ENCODE peak calls at places on chromosomes 5 and 9, in seven cellular contexts. L is fibroblast of mammary gland, M is Peyer's patch, N is left ventricle myocardium inferior, U is MCF 10A, E is GM20000, Q is uterus. T is an unnamed sample.

GRCh38 chr9:36400332-36401178 is 486 bp upstream of the RNF38 start:
- DNase-seq in N (peak), M (peak), Q (peak), E (peak), U (peak), L (peak), T (peak)

GRCh38 chr5:159905496-159905895 is 10.8 kb upstream of the ADRA1B start:
- DNase-seq in M (no peak), L (peak), E (no peak), Q (no peak), U (peak), N (no peak), T (no peak)

GRCh38 chr9:114163517-114163924 is 8.2 kb downstream of the COL27A1 start:
- DNase-seq in E (no peak), Q (no peak), L (peak), U (peak), M (no peak), N (peak), T (no peak)

GRCh38 chr9:77673912-77674791 is 26.0 kb upstream of the GNA14 start:
- DNase-seq in M (no peak), L (peak), N (no peak), Q (no peak), E (no peak), U (no peak), T (no peak)

GRCh38 chr5:135488727-135489465 is 36.7 kb upstream of the TIFAB start:
- DNase-seq in U (peak), L (peak), M (no peak), E (no peak), Q (no peak), N (no peak), T (no peak)

GRCh38 chr5:119301947-119302346 is 53.9 kb upstream of the TNFAIP8 start:
- DNase-seq in Q (no peak), U (no peak), E (no peak), M (no peak), L (peak), N (no peak), T (no peak)

GRCh38 chr5:102971693-102972293 is 148.1 kb downstream of the GIN1 start:
- DNase-seq in Q (no peak), M (no peak), N (no peak), E (peak), L (peak), U (peak), T (no peak)

GRCh38 chr5:54693936-54694510 is 176.5 kb downstream of the SNX18 start:
- DNase-seq in Q (no peak), U (no peak), L (no peak), M (no peak), E (no peak), N (no peak), T (no peak)

GRCh38 chr5:179401-179800 is 11.9 kb upstream of the LRRC14B start:
- DNase-seq in U (no peak), E (no peak), L (no peak), N (no peak), M (no peak), Q (no peak), T (no peak)

GRCh38 chr5:175572922-175573321 is 84.9 kb upstream of the HRH2 start:
- DNase-seq in Q (no peak), N (no peak), L (peak), E (no peak), M (no peak), U (peak), T (no peak)

GRCh38 chr5:157860898-157861894 is 2.3 kb upstream of the CLINT1 start:
- DNase-seq in U (no peak), Q (no peak), N (no peak), L (no peak), M (peak), E (peak), T (no peak)

GRCh38 chr9:123637940-123638634 is 282.1 kb downstream of the CRB2 start:
- DNase-seq in M (no peak), L (no peak), Q (no peak), U (no peak), E (peak), N (no peak), T (no peak)

GRCh38 chr9:137615387-137615871 is 3.4 kb upstream of the EHMT1 start:
- DNase-seq in L (no peak), M (no peak), E (no peak), N (no peak), U (no peak), Q (no peak), T (no peak)

GRCh38 chr5:132264546-132265335 is 7.2 kb downstream of the PDLIM4 start:
- DNase-seq in Q (peak), U (no peak), M (peak), N (no peak), L (no peak), E (peak), T (no peak)

GRCh38 chr5:172713113-172713808 is 57.7 kb downstream of the DUSP1 start:
- DNase-seq in U (peak), Q (peak), L (no peak), N (peak), E (peak), M (peak), T (peak)

GRCh38 chr9:106846847-106847246 is 16.1 kb upstream of the ZNF462 start:
- DNase-seq in E (no peak), U (peak), L (peak), Q (no peak), N (no peak), M (no peak), T (no peak)

GRCh38 chr5:52725065-52725746 is 62.5 kb upstream of the ITGA1 start:
- DNase-seq in Q (no peak), N (no peak), E (peak), M (peak), U (peak), L (no peak), T (no peak)

GRCh38 chr5:867300-867699 is 16.5 kb upstream of the ZDHHC11 start:
- DNase-seq in N (no peak), M (no peak), Q (no peak), E (no peak), L (no peak), U (no peak), T (no peak)

GRCh38 chr9:117034862-117035261 is 347.8 kb downstream of the TRIM32 start:
- DNase-seq in L (no peak), Q (no peak), U (peak), N (no peak), E (no peak), M (no peak), T (no peak)

GRCh38 chr5:154058055-154059038 is 19.6 kb downstream of the MFAP3 start:
- DNase-seq in U (peak), N (no peak), M (no peak), L (peak), Q (no peak), E (peak), T (no peak)

GRCh38 chr5:26877154-26877553 is 161.2 kb downstream of the CDH9 start:
- DNase-seq in U (no peak), M (no peak), Q (no peak), E (no peak), L (no peak), N (no peak), T (no peak)

GRCh38 chr5:170216262-170216864 is 16.4 kb upstream of the C5orf58 start:
- DNase-seq in N (no peak), Q (no peak), L (peak), M (no peak), U (peak), E (peak), T (no peak)

DNA sequence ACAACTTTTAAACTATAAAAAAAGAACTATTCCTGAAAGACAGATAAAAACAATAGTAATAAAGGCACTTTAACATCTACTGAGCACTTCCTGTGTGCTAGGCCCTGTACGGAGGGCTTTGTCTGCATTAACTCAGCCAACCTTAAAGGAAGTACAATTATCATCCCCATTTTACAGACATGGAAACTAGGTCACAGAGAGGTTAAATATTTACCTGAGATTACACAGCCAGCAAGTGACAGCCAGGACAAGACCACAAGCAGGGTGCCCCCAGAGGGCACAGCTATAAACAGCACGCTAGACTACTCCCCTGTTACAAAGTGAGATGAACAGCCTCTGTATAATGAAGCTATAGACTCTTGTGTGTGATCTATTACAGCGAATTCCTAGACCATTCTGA is 25.5 kb downstream of the DDX31 start:
- DNase-seq in N (no peak), U (no peak), L (no peak), M (no peak), E (no peak), Q (no peak), T (no peak)
- TF ChIP-seq CTCF in N (no peak), U (no peak), L (peak), M (no peak), E (peak), Q (no peak), T (no peak)

GRCh38 chr9:131179561-131180219 is 54.3 kb downstream of the NUP214 start:
- DNase-seq in E (peak), U (no peak), N (no peak), M (no peak), Q (no peak), L (peak), T (no peak)

GRCh38 chr9:131178895-131179294 is 53.5 kb downstream of the NUP214 start:
- DNase-seq in U (no peak), Q (no peak), E (no peak), L (no peak), M (no peak), N (no peak), T (no peak)

GRCh38 chr9:131178382-131178781 is 53.0 kb downstream of the NUP214 start:
- DNase-seq in L (peak), Q (peak), U (peak), N (peak), M (peak), E (peak), T (peak)

GRCh38 chr9:131180454-131180853 is 55.1 kb downstream of the NUP214 start:
- DNase-seq in N (no peak), E (no peak), L (peak), M (no peak), U (no peak), Q (no peak), T (no peak)

GRCh38 chr9:131181091-131181681 is 55.8 kb downstream of the NUP214 start:
- DNase-seq in L (no peak), N (no peak), Q (no peak), U (peak), M (no peak), E (no peak), T (no peak)
- TF ChIP-seq CTCF in L (peak), N (peak), Q (no peak), U (peak), M (no peak), E (no peak), T (no peak)

GRCh38 chr9:84932915-84933527 is 263.5 kb downstream of the NTRK2 start:
- DNase-seq in U (peak), Q (no peak), M (no peak), L (no peak), N (no peak), E (no peak), T (no peak)
- TF ChIP-seq CTCF in U (peak), Q (no peak), M (no peak), L (no peak), N (peak), E (no peak), T (no peak)

DNA sequence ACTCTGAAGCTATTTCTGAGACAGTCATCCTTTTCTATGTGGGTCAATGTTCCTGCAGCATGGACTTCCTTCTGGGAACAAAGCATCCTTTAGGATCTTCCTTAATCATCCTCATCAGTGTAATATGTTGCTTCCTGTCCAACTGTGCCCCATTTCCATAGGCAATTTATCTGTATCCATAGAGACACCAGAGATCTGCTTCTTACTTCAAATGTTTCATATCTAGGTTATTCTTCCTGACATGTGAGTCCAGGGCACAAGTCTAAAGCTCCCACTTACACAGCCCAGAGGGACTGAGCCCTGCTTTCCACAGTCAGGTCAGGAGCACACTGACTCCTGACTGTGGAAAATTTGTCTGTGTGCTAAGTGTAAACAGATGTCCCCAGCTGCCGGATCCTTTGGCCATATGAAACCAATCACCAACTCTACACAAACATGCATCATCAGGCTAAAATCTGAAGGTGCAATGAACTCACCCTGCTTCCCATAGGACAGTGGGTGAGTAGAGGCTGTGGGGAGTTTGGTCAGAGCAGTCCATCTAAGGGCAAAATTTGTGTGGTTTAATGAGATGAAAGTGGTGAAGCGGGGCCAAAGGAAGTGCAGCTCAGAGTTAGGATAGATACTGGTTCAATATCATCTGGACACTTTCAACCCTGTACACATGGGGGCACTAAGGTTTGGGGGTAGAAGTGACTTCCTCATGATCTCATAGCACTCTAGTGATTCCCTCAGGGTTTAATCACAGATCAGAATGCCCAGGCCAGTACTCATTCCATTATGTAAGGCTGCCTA is 85.2 kb upstream of the TNC start:
- DNase-seq in N (peak), Q (peak), E (no peak), M (no peak), L (peak), U (no peak), T (no peak)
- TF ChIP-seq CTCF in N (no peak), Q (no peak), E (no peak), M (no peak), L (peak), U (no peak), T (no peak)

DNA sequence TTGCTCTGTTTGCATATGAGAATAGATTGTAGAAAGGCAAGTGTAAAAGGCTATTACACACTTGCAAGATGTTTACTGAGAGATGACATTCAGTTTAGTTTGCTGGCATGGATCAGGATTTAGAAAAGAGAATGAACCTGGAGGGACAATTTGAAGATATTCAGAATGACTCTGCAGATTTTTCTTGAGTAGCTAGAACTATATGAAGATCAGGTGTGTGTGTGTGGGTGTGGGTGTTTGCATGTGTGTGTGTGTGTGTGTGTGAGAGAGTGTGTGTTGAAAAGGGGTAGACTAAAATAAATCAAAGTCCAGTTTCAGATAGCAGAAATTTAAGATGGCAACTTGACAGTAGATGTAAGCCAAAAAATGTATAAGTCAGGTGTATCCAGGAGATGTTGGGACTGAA is 74.0 kb upstream of the ANXA1 start:
- DNase-seq in U (no peak), N (no peak), Q (no peak), M (no peak), L (no peak), E (no peak), T (no peak)
- TF ChIP-seq CTCF in U (no peak), N (no peak), Q (no peak), M (no peak), L (no peak), E (no peak), T (no peak)

GRCh38 chr5:59218424-59219045 is 635.7 kb downstream of the RAB3C start:
- DNase-seq in Q (no peak), E (peak), N (no peak), L (peak), U (peak), M (no peak), T (no peak)
- TF ChIP-seq CTCF in Q (peak), E (no peak), N (peak), L (peak), U (peak), M (no peak), T (no peak)

GRCh38 chr9:6194934-6195333 is 20.7 kb upstream of the IL33 start:
- DNase-seq in Q (no peak), E (no peak), U (peak), L (no peak), N (no peak), M (no peak), T (no peak)
- TF ChIP-seq CTCF in Q (no peak), E (no peak), U (no peak), L (peak), N (no peak), M (no peak), T (no peak)

DNA sequence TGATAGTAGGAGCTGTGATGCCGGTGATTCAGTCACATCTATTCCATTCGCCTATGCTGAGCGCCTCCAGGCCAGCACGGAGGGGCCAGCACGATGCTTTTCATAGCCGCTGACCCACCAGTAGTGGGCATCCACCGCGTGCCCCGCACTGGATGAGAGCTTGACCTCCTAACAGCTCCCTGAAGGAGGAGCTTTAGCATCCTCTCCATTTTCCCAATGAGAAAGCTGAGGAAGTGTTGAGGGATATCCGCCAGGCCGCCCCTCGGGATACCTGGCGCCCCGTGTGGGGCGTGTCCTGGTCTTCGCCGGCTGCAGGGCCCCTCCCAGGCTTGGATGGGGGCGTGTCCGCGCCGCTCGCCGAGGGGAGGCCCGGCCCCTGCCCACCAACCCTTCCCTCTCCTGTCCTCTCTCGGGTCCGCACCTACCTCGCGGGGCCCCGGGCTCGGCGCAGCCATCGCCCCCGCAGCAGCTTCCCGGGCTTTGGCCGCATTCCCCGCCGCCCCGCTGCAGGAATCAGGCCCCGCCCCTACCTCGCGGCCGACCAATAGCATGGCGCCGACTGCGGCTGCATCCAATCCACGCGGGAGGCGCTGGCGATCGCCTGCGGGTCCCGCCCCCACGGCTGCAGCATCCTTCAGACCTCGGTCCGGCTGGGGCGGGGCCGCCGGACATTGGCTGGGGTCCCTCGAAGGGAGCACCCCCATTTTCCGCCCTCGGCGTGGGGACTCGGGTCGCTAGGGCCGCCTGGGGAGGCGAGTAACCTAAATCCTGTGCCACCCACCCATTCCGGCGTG is at the start of gene PIP5KL1:
- DNase-seq in L (peak), Q (peak), E (peak), M (peak), U (peak), N (peak), T (peak)
- TF ChIP-seq CTCF in L (peak), Q (no peak), E (no peak), M (no peak), U (no peak), N (no peak), T (no peak)

T was measured in activated B cell treated with CpG ODN at 0.5 μM for 24 hours.